ENCODE peak calls at places on chromosomes 11 and 22, in nine cellular contexts. Q is endothelial cell; G is activated CD8-positive, alpha-beta T cell treated with anti-CD3 and anti-CD28 coated beads for 36 hours; Z is adrenal gland; I is astrocyte of the cerebellum; S is GM13976; F is CD4-positive, alpha-beta T cell; R is HFF-Myc; M is uterus. B is an unnamed sample.

GRCh38 chr11:6569706-6570105 is 33.7 kb downstream of the RRP8 start:
- DNase-seq in Q (no peak), G (no peak), Z (no peak), I (no peak), S (no peak), F (no peak), R (no peak), M (no peak), B (no peak)

GRCh38 chr11:12269104-12269441 is 108.3 kb upstream of the PARVA start:
- DNase-seq in Q (no peak), G (no peak), Z (no peak), I (no peak), S (no peak), F (no peak), R (no peak), M (peak), B (peak)

GRCh38 chr11:68841718-68842426 is at the start of gene CPT1A:
- DNase-seq in Q (peak), G (peak), Z (peak), I (no peak), S (peak), F (peak), R (no peak), M (peak), B (peak)

GRCh38 chr22:42701694-42702093 is 19.0 kb downstream of the A4GALT start:
- DNase-seq in Q (no peak), G (no peak), Z (no peak), I (no peak), S (no peak), F (no peak), R (no peak), M (no peak), B (no peak)

GRCh38 chr11:97525273-97525672 is 1135.5 kb downstream of the JRKL start:
- DNase-seq in Q (no peak), G (no peak), Z (no peak), I (no peak), S (no peak), F (no peak), R (no peak), M (no peak), B (no peak)

GRCh38 chr11:63769719-63770443 is 1.3 kb upstream of the ZFTA start:
- DNase-seq in Q (no peak), G (no peak), Z (no peak), I (no peak), S (no peak), F (no peak), R (no peak), M (no peak), B (no peak)

GRCh38 chr11:125074511-125075241 is 11.6 kb downstream of the SLC37A2 start:
- DNase-seq in Q (no peak), G (no peak), Z (no peak), I (no peak), S (peak), F (no peak), R (no peak), M (no peak), B (no peak)

GRCh38 chr11:114015117-114015516 is 40.2 kb downstream of the HTR3A start:
- DNase-seq in Q (no peak), G (no peak), Z (no peak), I (no peak), S (no peak), F (no peak), R (no peak), M (no peak), B (no peak)

GRCh38 chr11:21537980-21538379 is 654.9 kb upstream of the ANO5 start:
- DNase-seq in Q (no peak), G (no peak), Z (no peak), I (no peak), S (no peak), F (no peak), R (no peak), M (no peak), B (no peak)

GRCh38 chr11:67303989-67304411 is 670 bp downstream of the SSH3 start:
- DNase-seq in Q (no peak), G (peak), Z (peak), I (no peak), S (no peak), F (no peak), R (no peak), M (peak), B (no peak)

GRCh38 chr11:117786099-117786870 is 10.7 kb downstream of the DSCAML1 start:
- DNase-seq in Q (no peak), G (no peak), Z (no peak), I (no peak), S (no peak), F (no peak), R (no peak), M (no peak), B (peak)

GRCh38 chr11:132992838-132993680 is 539.2 kb downstream of the OPCML start:
- DNase-seq in Q (peak), G (no peak), Z (no peak), I (peak), S (no peak), F (no peak), R (no peak), M (no peak), B (no peak)
- TF ChIP-seq CTCF in Q (no peak), G (no peak), Z (no peak), I (peak), S (no peak), F (no peak), R (no peak), M (no peak), B (peak)

GRCh38 chr11:2820976-2821375 is 64.6 kb downstream of the CDKN1C start:
- DNase-seq in Q (no peak), G (no peak), Z (no peak), I (no peak), S (no peak), F (no peak), R (no peak), M (no peak), B (no peak)
- TF ChIP-seq CTCF in Q (no peak), G (no peak), Z (no peak), I (no peak), S (no peak), F (no peak), R (no peak), M (no peak), B (no peak)

DNA sequence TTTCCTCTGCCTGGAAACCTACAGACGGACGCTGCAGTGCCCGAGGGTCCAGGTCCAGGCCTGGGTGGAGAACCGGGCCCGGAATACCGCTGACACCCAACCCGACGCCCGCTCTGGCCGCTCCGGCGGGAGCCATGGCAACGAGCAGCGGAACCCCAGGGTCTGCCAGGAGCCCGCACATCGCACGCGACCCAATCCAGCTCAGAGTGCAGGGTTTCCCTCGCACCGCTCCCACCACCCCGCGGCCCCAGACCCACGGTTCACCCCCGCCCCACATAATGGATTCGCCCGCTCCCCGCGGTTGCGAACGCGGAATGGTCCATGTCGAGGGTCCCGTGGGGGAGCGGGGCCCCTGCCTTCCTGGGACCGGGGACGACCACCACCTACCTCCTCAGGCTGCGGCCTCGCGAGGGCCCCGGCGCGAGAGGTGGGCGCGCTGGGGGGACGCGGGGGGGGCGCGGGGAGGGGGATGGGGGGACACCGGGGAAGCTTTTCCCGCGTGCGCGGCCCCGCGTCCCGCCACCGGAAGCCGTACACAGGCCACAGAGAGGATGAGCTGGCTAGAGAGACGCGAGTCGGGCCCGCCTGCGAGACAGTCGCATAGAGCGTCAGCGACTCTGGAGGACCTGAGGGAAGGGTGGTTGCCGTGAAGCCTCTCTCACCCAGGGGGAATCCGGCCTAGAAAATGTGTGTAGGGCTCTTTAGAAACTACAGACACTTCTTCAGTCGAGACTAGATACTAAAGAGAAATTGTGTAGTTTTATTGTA is at the start of gene SSRP1:
- DNase-seq in Q (peak), G (peak), Z (peak), I (peak), S (peak), F (peak), R (no peak), M (peak), B (peak)
- TF ChIP-seq CTCF in Q (no peak), G (no peak), Z (no peak), I (no peak), S (peak), F (no peak), R (no peak), M (peak), B (no peak)

GRCh38 chr11:44199298-44199697 is 103.8 kb downstream of the EXT2 start:
- DNase-seq in Q (no peak), G (no peak), Z (no peak), I (no peak), S (no peak), F (no peak), R (no peak), M (no peak), B (no peak)
- TF ChIP-seq CTCF in Q (no peak), G (no peak), Z (no peak), I (no peak), S (no peak), F (no peak), R (no peak), M (no peak), B (no peak)

GRCh38 chr22:20258584-20259335 is 9.4 kb downstream of the RTN4R start:
- DNase-seq in Q (peak), G (peak), Z (no peak), I (no peak), S (peak), F (no peak), R (no peak), M (no peak), B (no peak)
- TF ChIP-seq CTCF in Q (peak), G (peak), Z (no peak), I (no peak), S (peak), F (peak), R (peak), M (no peak), B (no peak)